ENCODE peak calls at places on chromosomes 16 and 17, in six cellular contexts. D is prostate gland, I is esophagus squamous epithelium, U is A549, Y is HCT116, R is stomach. T is an unnamed sample. For H3K4me1, the result is how much of the 10 kb centered on the place peaks cover.

GRCh38 chr17:10757067-10757466 is 27.2 kb upstream of the TMEM220 start:
- DNase-seq in D (no peak), I (no peak), U (peak), Y (no peak), R (peak), T (no peak)

GRCh38 chr17:54172654-54173316 is 350.1 kb downstream of the KIF2B start:
- DNase-seq in D (no peak), I (no peak), U (peak), Y (no peak), R (no peak), T (no peak)

GRCh38 chr16:67370686-67371085 is 22.6 kb downstream of the TPPP3 start:
- DNase-seq in D (no peak), I (no peak), U (no peak), Y (no peak), R (no peak), T (no peak)

GRCh38 chr17:60618854-60619253 is 18.9 kb downstream of the PPM1D start:
- DNase-seq in D (no peak), I (no peak), U (no peak), Y (no peak), R (no peak), T (no peak)

GRCh38 chr16:47499700-47500264 is 38.7 kb downstream of the PHKB start:
- DNase-seq in D (no peak), I (no peak), U (no peak), Y (no peak), R (no peak), T (no peak)

GRCh38 chr16:66128363-66128725 is 238.1 kb upstream of the CDH5 start:
- DNase-seq in D (no peak), I (no peak), U (no peak), Y (no peak), R (no peak), T (no peak)

GRCh38 chr16:30567160-30567990 is 4.1 kb downstream of the ZNF688 start:
- DNase-seq in D (no peak), I (no peak), U (peak), Y (no peak), R (no peak), T (no peak)

GRCh38 chr16:68257906-68258800 is 6.2 kb upstream of the SLC7A6 start:
- DNase-seq in D (no peak), I (no peak), U (peak), Y (no peak), R (no peak), T (no peak)

GRCh38 chr16:28304214-28304613 is 11.9 kb downstream of the SBK1 start:
- DNase-seq in D (no peak), I (no peak), U (peak), Y (no peak), R (peak), T (no peak)

GRCh38 chr16:10762336-10762995 is 18.8 kb downstream of the NUBP1 start:
- DNase-seq in D (no peak), I (no peak), U (no peak), Y (no peak), R (no peak), T (no peak)

GRCh38 chr16:67884684-67885083 is at the start of gene NRN1L:
- DNase-seq in D (peak), I (no peak), U (no peak), Y (no peak), R (peak), T (peak)

GRCh38 chr17:36731806-36732205 is 130.4 kb downstream of the MRM1 start:
- DNase-seq in D (no peak), I (no peak), U (no peak), Y (no peak), R (no peak), T (no peak)

GRCh38 chr17:69501591-69502468 is 87.3 kb downstream of the MAP2K6 start:
- DNase-seq in D (peak), I (no peak), U (peak), Y (no peak), R (peak), T (no peak)

GRCh38 chr17:63399316-63399715 is 46.8 kb downstream of the CYB561 start:
- DNase-seq in D (no peak), I (no peak), U (no peak), Y (no peak), R (no peak), T (no peak)

GRCh38 chr17:17898673-17899072 is 61.9 kb upstream of the SREBF1 start:
- DNase-seq in D (no peak), I (no peak), U (no peak), Y (no peak), R (no peak), T (no peak)

GRCh38 chr17:17902357-17902756 is 65.6 kb upstream of the SREBF1 start:
- DNase-seq in D (no peak), I (no peak), U (no peak), Y (no peak), R (no peak), T (no peak)

GRCh38 chr17:17902877-17903276 is 66.1 kb upstream of the SREBF1 start:
- DNase-seq in D (no peak), I (no peak), U (no peak), Y (no peak), R (no peak), T (no peak)

GRCh38 chr17:17899486-17899885 is 62.7 kb upstream of the SREBF1 start:
- DNase-seq in D (no peak), I (no peak), U (no peak), Y (no peak), R (no peak), T (no peak)

GRCh38 chr17:17900615-17901520 is 64.1 kb upstream of the SREBF1 start:
- DNase-seq in D (peak), I (no peak), U (peak), Y (peak), R (peak), T (peak)
- TF ChIP-seq POLR2A in D (no peak), I (no peak), U (no peak), Y (no peak), R (no peak), T (no peak)

DNA sequence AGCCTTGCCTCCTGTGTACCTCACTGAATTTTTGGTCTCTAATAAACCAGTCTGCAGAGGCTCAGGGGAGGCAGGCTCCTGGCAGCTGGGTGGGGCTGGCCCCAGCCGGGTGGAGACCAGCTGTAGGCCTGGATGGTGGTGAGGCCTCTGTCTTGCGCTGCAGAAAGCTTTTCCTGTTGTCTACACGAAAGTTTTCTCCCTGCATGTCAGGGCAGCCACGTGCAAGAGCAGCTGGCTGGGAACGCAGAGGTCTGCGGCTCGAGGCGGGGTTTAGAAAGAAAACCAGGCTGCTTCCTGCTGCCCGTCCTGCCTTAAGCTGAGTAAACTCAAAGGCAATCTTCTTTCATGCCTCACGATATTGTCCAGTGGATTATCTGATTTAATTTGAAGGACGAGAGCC is 2.4 kb downstream of the SERPINF1 start:
- DNase-seq in D (peak), I (no peak), U (no peak), Y (no peak), R (peak), T (peak)
- H3K4me1 ChIP-seq in D (under half), I (under half), U (under half), Y (under half), R (under half), T (under half)

DNA sequence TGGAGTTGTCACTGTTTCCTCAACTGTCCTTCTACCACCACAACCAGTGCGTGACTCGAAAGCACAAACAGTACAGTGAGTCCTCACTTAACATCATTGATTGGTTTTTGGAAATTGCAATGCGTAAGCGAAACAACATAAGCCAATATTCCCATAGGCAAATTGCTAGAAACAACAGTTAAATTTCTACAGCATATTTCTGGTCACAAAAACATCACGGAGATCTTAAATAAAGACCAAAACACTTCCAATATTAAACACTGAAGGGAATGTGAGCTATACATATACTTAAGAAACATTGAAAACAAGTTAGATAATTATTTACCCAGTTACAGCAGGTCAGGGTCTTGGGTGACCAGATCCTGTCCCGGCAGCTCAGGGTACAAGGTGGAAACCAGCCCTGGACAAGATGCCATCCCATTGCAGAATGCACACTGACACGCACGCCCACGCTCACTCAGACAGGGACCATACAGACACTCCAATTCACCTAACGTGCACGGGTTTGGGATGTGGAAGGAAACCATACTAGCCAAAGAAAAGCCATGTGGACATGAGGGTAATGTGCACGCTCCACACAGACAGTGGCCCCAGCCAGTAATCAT is 4.7 kb downstream of the SLC13A5 start:
- DNase-seq in D (no peak), I (no peak), U (no peak), Y (no peak), R (peak), T (no peak)
- TF ChIP-seq POLR2A in D (no peak), I (no peak), U (no peak), Y (no peak), R (no peak), T (no peak)

DNA sequence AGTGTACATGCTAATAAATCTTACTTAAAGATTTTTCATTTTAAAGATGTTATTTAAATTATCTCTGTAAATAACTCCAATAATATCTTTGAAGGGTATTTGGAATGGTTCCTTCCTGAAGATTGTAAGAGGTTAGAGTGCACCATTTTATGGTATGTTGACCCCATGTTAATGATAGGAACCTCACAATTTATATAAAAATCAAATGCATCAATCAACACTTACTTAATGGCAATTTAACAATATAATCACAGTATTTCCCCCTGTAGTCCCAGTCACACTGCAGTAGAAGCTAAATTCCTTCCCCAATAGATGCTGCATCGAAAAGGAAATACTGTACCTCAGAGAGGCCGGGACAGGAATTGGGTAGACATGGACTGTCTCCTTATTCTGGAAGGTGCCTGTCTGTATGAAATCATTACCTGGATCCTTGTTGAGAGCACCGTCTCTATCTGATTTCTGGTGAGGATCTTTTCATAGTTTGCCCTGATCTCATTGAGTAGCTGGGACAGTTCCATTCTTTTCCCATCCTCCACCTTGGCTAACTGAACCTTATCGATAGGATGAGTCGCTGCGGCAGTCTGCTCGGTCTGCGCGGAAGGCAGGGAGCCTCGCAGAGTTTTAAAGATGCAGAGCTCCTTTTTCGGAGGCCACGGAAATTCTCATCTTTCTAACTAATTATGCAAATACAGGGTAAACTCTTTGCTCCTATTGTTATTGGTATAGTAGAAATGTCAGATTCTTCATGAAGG is at the start of gene KRT222:
- DNase-seq in D (no peak), I (no peak), U (no peak), Y (peak), R (no peak), T (no peak)
- H3K4me1 ChIP-seq in D (under half), I (under half), U (under half), Y (under half), R (under half), T (under half)

GRCh38 chr17:77141846-77142449 is 1.2 kb downstream of the SEC14L1 start:
- DNase-seq in D (no peak), I (no peak), U (no peak), Y (no peak), R (no peak), T (no peak)

GRCh38 chr17:77140166-77140877 is 447 bp upstream of the SEC14L1 start:
- DNase-seq in D (peak), I (peak), U (peak), Y (peak), R (peak), T (peak)

GRCh38 chr17:77143306-77143705 is 2.5 kb downstream of the SEC14L1 start:
- DNase-seq in D (no peak), I (no peak), U (no peak), Y (no peak), R (no peak), T (no peak)

GRCh38 chr17:77142689-77143088 is 1.9 kb downstream of the SEC14L1 start:
- DNase-seq in D (peak), I (no peak), U (no peak), Y (no peak), R (no peak), T (no peak)

DNA sequence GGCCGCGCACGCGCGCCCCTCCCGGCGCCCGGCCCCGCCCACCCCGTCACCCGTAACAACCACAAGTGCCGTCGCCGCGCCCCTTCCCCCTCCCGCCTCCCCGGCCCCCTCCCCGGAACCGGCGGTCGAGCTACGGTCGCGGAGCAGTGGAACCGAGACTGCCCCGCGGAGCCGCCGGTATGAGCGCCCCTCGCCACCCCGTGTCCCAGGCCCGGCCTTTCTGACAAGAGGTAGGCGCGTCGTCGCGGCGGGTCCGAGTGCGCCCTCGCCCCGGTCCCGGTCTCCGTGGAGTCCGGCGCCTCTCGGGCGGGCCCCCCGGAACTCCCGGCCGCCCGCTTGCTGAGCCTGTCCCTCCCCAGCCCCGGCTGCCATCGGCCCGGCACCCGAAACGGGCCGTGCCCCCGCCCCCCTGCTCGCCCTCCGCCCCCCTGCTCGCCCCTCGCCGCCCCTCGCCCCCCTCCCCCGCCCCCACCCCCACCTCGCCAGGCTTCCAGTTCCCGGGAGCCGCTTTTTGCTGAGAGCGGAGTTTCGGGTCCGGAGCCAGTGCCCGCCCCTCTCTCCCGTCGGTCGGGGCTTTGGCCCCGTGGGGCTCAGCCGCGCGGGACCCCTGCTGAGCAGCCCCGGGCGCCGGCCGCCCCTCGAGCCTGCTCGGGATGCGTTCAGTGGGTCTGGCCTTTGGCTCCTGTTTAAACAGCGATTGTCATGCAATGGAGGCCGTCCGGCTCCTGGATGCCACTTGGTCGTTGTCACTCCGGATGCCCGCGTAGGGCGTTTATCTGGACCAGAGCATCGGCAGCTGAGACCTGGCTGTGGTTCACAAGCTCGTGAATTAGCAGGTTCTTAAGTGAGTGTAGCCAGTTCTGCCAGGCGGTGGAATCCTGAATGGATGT is at the start of gene SEC14L1:
- DNase-seq in D (peak), I (no peak), U (peak), Y (no peak), R (peak), T (peak)
- TF ChIP-seq POLR2A in D (peak), I (peak), U (peak), Y (no peak), R (no peak), T (no peak)

DNA sequence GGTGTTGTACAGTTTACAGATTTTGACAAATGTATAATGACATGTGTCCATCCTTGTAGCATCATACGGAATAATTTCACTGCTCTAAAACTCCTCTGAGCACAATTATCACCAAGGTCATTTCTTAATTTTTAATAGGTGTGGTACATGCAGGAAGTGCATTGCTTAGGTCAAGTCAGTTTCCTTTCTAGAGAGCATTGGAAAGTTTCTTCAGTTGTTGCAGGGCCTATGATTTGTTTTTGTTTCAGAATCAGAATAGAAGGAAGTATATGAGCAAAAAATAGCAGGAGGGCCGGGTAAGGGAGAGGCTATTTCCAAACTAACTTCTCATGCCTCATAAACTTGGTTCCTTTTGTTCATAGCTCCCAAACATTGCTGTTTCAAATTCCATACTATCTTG is 24.0 kb upstream of the SLFN5 start:
- DNase-seq in D (no peak), I (no peak), U (no peak), Y (no peak), R (no peak), T (no peak)
- H3K4me1 ChIP-seq in D (under half), I (under half), U (under half), Y (under half), R (under half), T (under half)

GRCh38 chr17:76500074-76500744 is 1.0 kb downstream of the RHBDF2 start:
- DNase-seq in D (no peak), I (no peak), U (no peak), Y (no peak), R (no peak), T (no peak)

GRCh38 chr17:76501827-76502307 is 644 bp upstream of the RHBDF2 start:
- DNase-seq in D (no peak), I (no peak), U (no peak), Y (no peak), R (peak), T (no peak)

GRCh38 chr17:76500745-76501017 is 542 bp downstream of the RHBDF2 start:
- DNase-seq in D (no peak), I (no peak), U (no peak), Y (no peak), R (no peak), T (no peak)

GRCh38 chr17:76502326-76503211 is 1.3 kb upstream of the RHBDF2 start:
- DNase-seq in D (no peak), I (no peak), U (no peak), Y (no peak), R (peak), T (no peak)

GRCh38 chr17:76501018-76501826 is at the start of gene RHBDF2:
- DNase-seq in D (peak), I (no peak), U (peak), Y (peak), R (peak), T (peak)
- TF ChIP-seq POLR2A in D (peak), I (peak), U (peak), Y (peak), R (no peak), T (peak)

GRCh38 chr16:85046472-85046916 is 18.9 kb downstream of the KIAA0513 start:
- DNase-seq in D (no peak), I (no peak), U (no peak), Y (no peak), R (no peak), T (no peak)
- H3K4me1 ChIP-seq in D (under half), I (under half), U (under half), Y (under half), R (half or more), T (under half)